ENCODE peak calls at places on chromosomes 1 and 21, in eight cellular contexts. One of them, this sample, is unnamed.

GRCh38 chr21:16193758-16194606 is 464.2 kb downstream of the USP25 start:
- DNase-seq in B cell: peak; percentile 5
- DNase-seq in progenitor cell of endocrine pancreas: no peak
- DNase-seq in fibroblast of pulmonary artery: peak; percentile 88
- DNase-seq in astrocyte of the spinal cord: peak; percentile 90
- DNase-seq in endothelial cell of umbilical vein: peak; percentile 91
- DNase-seq in breast epithelium: no peak
- DNase-seq in brain microvascular endothelial cell: peak; percentile 80
- DNase-seq in this sample: peak; percentile 73

GRCh38 chr1:53967409-53968124 is 21.4 kb downstream of the LRRC42 start:
- DNase-seq in brain microvascular endothelial cell: no peak
- DNase-seq in fibroblast of pulmonary artery: no peak
- DNase-seq in breast epithelium: no peak
- DNase-seq in astrocyte of the spinal cord: no peak
- DNase-seq in endothelial cell of umbilical vein: no peak
- DNase-seq in progenitor cell of endocrine pancreas: no peak
- DNase-seq in B cell: no peak
- DNase-seq in this sample: no peak

GRCh38 chr1:80893140-80893539 is 907.6 kb upstream of the ADGRL2 start:
- DNase-seq in astrocyte of the spinal cord: no peak
- DNase-seq in brain microvascular endothelial cell: no peak
- DNase-seq in B cell: no peak
- DNase-seq in fibroblast of pulmonary artery: peak; percentile 29
- DNase-seq in breast epithelium: no peak
- DNase-seq in progenitor cell of endocrine pancreas: no peak
- DNase-seq in endothelial cell of umbilical vein: no peak
- DNase-seq in this sample: no peak

GRCh38 chr21:30831194-30831765 is 1.7 kb upstream of the KRTAP7-1 start:
- DNase-seq in progenitor cell of endocrine pancreas: no peak
- DNase-seq in fibroblast of pulmonary artery: peak; percentile 10
- DNase-seq in astrocyte of the spinal cord: no peak
- DNase-seq in breast epithelium: no peak
- DNase-seq in brain microvascular endothelial cell: peak; percentile 8
- DNase-seq in endothelial cell of umbilical vein: no peak
- DNase-seq in B cell: peak; percentile 12
- DNase-seq in this sample: no peak

GRCh38 chr21:21806711-21807597 is 808.7 kb downstream of the NCAM2 start:
- DNase-seq in brain microvascular endothelial cell: no peak
- DNase-seq in breast epithelium: no peak
- DNase-seq in B cell: no peak
- DNase-seq in progenitor cell of endocrine pancreas: no peak
- DNase-seq in endothelial cell of umbilical vein: no peak
- DNase-seq in fibroblast of pulmonary artery: no peak
- DNase-seq in astrocyte of the spinal cord: no peak
- DNase-seq in this sample: no peak

GRCh38 chr1:199122532-199123311 is 483.9 kb downstream of the PTPRC start:
- DNase-seq in fibroblast of pulmonary artery: peak; percentile 50
- DNase-seq in progenitor cell of endocrine pancreas: no peak
- DNase-seq in endothelial cell of umbilical vein: no peak
- DNase-seq in breast epithelium: no peak
- DNase-seq in B cell: no peak
- DNase-seq in brain microvascular endothelial cell: peak; percentile 21
- DNase-seq in astrocyte of the spinal cord: peak; percentile 59
- DNase-seq in this sample: peak; percentile 67

GRCh38 chr1:31872658-31873636 is 57.1 kb upstream of the SPOCD1 start:
- DNase-seq in B cell: no peak
- DNase-seq in endothelial cell of umbilical vein: no peak
- DNase-seq in brain microvascular endothelial cell: no peak
- DNase-seq in fibroblast of pulmonary artery: peak; percentile 37
- DNase-seq in astrocyte of the spinal cord: no peak
- DNase-seq in breast epithelium: no peak
- DNase-seq in progenitor cell of endocrine pancreas: no peak
- DNase-seq in this sample: no peak

GRCh38 chr1:29323636-29324035 is 87.3 kb downstream of the PTPRU start:
- DNase-seq in endothelial cell of umbilical vein: no peak
- DNase-seq in brain microvascular endothelial cell: no peak
- DNase-seq in fibroblast of pulmonary artery: no peak
- DNase-seq in progenitor cell of endocrine pancreas: no peak
- DNase-seq in B cell: no peak
- DNase-seq in breast epithelium: no peak
- DNase-seq in astrocyte of the spinal cord: no peak
- DNase-seq in this sample: no peak

GRCh38 chr1:75092141-75092540 is 42.0 kb upstream of the LHX8 start:
- DNase-seq in brain microvascular endothelial cell: no peak
- DNase-seq in progenitor cell of endocrine pancreas: no peak
- DNase-seq in astrocyte of the spinal cord: no peak
- DNase-seq in fibroblast of pulmonary artery: no peak
- DNase-seq in endothelial cell of umbilical vein: no peak
- DNase-seq in B cell: no peak
- DNase-seq in breast epithelium: no peak
- DNase-seq in this sample: no peak

GRCh38 chr21:45990741-45991605 is 9.4 kb downstream of the COL6A1 start:
- DNase-seq in breast epithelium: peak; percentile 46
- DNase-seq in astrocyte of the spinal cord: no peak
- DNase-seq in progenitor cell of endocrine pancreas: no peak
- DNase-seq in fibroblast of pulmonary artery: no peak
- DNase-seq in endothelial cell of umbilical vein: no peak
- DNase-seq in B cell: no peak
- DNase-seq in brain microvascular endothelial cell: no peak
- DNase-seq in this sample: no peak

GRCh38 chr1:43241352-43241953 is 28.3 kb upstream of the TMEM125 start:
- DNase-seq in brain microvascular endothelial cell: peak; percentile 22
- DNase-seq in fibroblast of pulmonary artery: peak; percentile 46
- DNase-seq in breast epithelium: no peak
- DNase-seq in astrocyte of the spinal cord: peak; percentile 27
- DNase-seq in B cell: no peak
- DNase-seq in endothelial cell of umbilical vein: no peak
- DNase-seq in progenitor cell of endocrine pancreas: no peak
- DNase-seq in this sample: peak; percentile 23

GRCh38 chr1:101587749-101588148 is 350.9 kb downstream of the S1PR1 start:
- DNase-seq in fibroblast of pulmonary artery: peak; percentile 58
- DNase-seq in endothelial cell of umbilical vein: peak; percentile 76
- DNase-seq in breast epithelium: no peak
- DNase-seq in astrocyte of the spinal cord: peak; percentile 56
- DNase-seq in B cell: no peak
- DNase-seq in progenitor cell of endocrine pancreas: no peak
- DNase-seq in brain microvascular endothelial cell: peak; percentile 59
- DNase-seq in this sample: no peak

GRCh38 chr1:183989078-183989577 is 48.4 kb downstream of the COLGALT2 start:
- DNase-seq in astrocyte of the spinal cord: peak; percentile 54
- DNase-seq in B cell: no peak
- DNase-seq in brain microvascular endothelial cell: peak; percentile 83
- DNase-seq in progenitor cell of endocrine pancreas: no peak
- DNase-seq in endothelial cell of umbilical vein: no peak
- DNase-seq in fibroblast of pulmonary artery: peak; percentile 72
- DNase-seq in breast epithelium: no peak
- DNase-seq in this sample: peak; percentile 72

GRCh38 chr1:78522136-78522535 is 31.4 kb downstream of the PTGFR start:
- DNase-seq in fibroblast of pulmonary artery: no peak
- DNase-seq in endothelial cell of umbilical vein: no peak
- DNase-seq in B cell: no peak
- DNase-seq in brain microvascular endothelial cell: no peak
- DNase-seq in breast epithelium: no peak
- DNase-seq in progenitor cell of endocrine pancreas: no peak
- DNase-seq in astrocyte of the spinal cord: no peak
- DNase-seq in this sample: no peak

GRCh38 chr21:29299046-29299905 is 554 bp downstream of the BACH1 start:
- DNase-seq in breast epithelium: peak; percentile 54
- DNase-seq in fibroblast of pulmonary artery: peak; percentile 57
- DNase-seq in endothelial cell of umbilical vein: peak; percentile 68
- DNase-seq in astrocyte of the spinal cord: peak; percentile 60
- DNase-seq in progenitor cell of endocrine pancreas: no peak
- DNase-seq in B cell: peak; percentile 81
- DNase-seq in brain microvascular endothelial cell: peak; percentile 61
- DNase-seq in this sample: peak; percentile 34

GRCh38 chr1:60874703-60875102 is 207.7 kb upstream of the NFIA start:
- DNase-seq in astrocyte of the spinal cord: peak; percentile 70
- DNase-seq in breast epithelium: no peak
- DNase-seq in progenitor cell of endocrine pancreas: no peak
- DNase-seq in fibroblast of pulmonary artery: peak; percentile 79
- DNase-seq in B cell: no peak
- DNase-seq in brain microvascular endothelial cell: peak; percentile 43
- DNase-seq in endothelial cell of umbilical vein: peak; percentile 82
- DNase-seq in this sample: peak; percentile 19

GRCh38 chr1:115052454-115053083 is 22.9 kb downstream of the TSHB start:
- DNase-seq in breast epithelium: no peak
- DNase-seq in progenitor cell of endocrine pancreas: peak; percentile 48
- DNase-seq in B cell: peak; percentile 59
- DNase-seq in brain microvascular endothelial cell: peak; percentile 60
- DNase-seq in astrocyte of the spinal cord: peak; percentile 50
- DNase-seq in fibroblast of pulmonary artery: peak; percentile 55
- DNase-seq in endothelial cell of umbilical vein: peak; percentile 53
- DNase-seq in this sample: peak; percentile 39

GRCh38 chr1:19122668-19123067 is 87.4 kb downstream of the UBR4 start:
- DNase-seq in B cell: no peak
- DNase-seq in endothelial cell of umbilical vein: no peak
- DNase-seq in fibroblast of pulmonary artery: peak; percentile 6
- DNase-seq in astrocyte of the spinal cord: no peak
- DNase-seq in breast epithelium: no peak
- DNase-seq in brain microvascular endothelial cell: no peak
- DNase-seq in progenitor cell of endocrine pancreas: no peak
- DNase-seq in this sample: peak; percentile 9

GRCh38 chr1:98723574-98723973 is 62.1 kb downstream of the SNX7 start:
- DNase-seq in brain microvascular endothelial cell: no peak
- DNase-seq in fibroblast of pulmonary artery: no peak
- DNase-seq in B cell: no peak
- DNase-seq in endothelial cell of umbilical vein: no peak
- DNase-seq in breast epithelium: no peak
- DNase-seq in progenitor cell of endocrine pancreas: no peak
- DNase-seq in astrocyte of the spinal cord: no peak
- DNase-seq in this sample: no peak

GRCh38 chr1:109624215-109625010 is 4.8 kb downstream of the AMPD2 start:
- DNase-seq in astrocyte of the spinal cord: no peak
- DNase-seq in fibroblast of pulmonary artery: no peak
- DNase-seq in progenitor cell of endocrine pancreas: no peak
- DNase-seq in breast epithelium: no peak
- DNase-seq in B cell: peak; percentile 61
- DNase-seq in brain microvascular endothelial cell: no peak
- DNase-seq in endothelial cell of umbilical vein: no peak
- DNase-seq in this sample: no peak

GRCh38 chr1:210098376-210098775 is 134.2 kb upstream of the SERTAD4 start:
- DNase-seq in endothelial cell of umbilical vein: no peak
- DNase-seq in astrocyte of the spinal cord: peak; percentile 35
- DNase-seq in progenitor cell of endocrine pancreas: no peak
- DNase-seq in brain microvascular endothelial cell: no peak
- DNase-seq in fibroblast of pulmonary artery: no peak
- DNase-seq in breast epithelium: no peak
- DNase-seq in B cell: no peak
- DNase-seq in this sample: no peak

GRCh38 chr1:92577251-92577895 is 90.6 kb upstream of the GFI1 start:
- DNase-seq in fibroblast of pulmonary artery: peak; percentile 56
- DNase-seq in B cell: no peak
- DNase-seq in breast epithelium: no peak
- DNase-seq in brain microvascular endothelial cell: no peak
- DNase-seq in endothelial cell of umbilical vein: peak; percentile 51
- DNase-seq in progenitor cell of endocrine pancreas: no peak
- DNase-seq in astrocyte of the spinal cord: peak; percentile 40
- DNase-seq in this sample: peak; percentile 14

GRCh38 chr1:200150721-200151120 is 123.2 kb downstream of the NR5A2 start:
- DNase-seq in endothelial cell of umbilical vein: no peak
- DNase-seq in breast epithelium: no peak
- DNase-seq in astrocyte of the spinal cord: peak; percentile 55
- DNase-seq in brain microvascular endothelial cell: peak; percentile 26
- DNase-seq in progenitor cell of endocrine pancreas: no peak
- DNase-seq in fibroblast of pulmonary artery: peak; percentile 61
- DNase-seq in B cell: no peak
- DNase-seq in this sample: peak; percentile 80

GRCh38 chr1:162230096-162230495 is 146.6 kb downstream of the SPATA46 start:
- DNase-seq in brain microvascular endothelial cell: peak; percentile 15
- DNase-seq in astrocyte of the spinal cord: peak; percentile 21
- DNase-seq in B cell: no peak
- DNase-seq in fibroblast of pulmonary artery: peak; percentile 31
- DNase-seq in progenitor cell of endocrine pancreas: no peak
- DNase-seq in endothelial cell of umbilical vein: peak; percentile 72
- DNase-seq in breast epithelium: no peak
- DNase-seq in this sample: no peak
- TF ChIP-seq CTCF in brain microvascular endothelial cell: peak; percentile 54
- TF ChIP-seq CTCF in astrocyte of the spinal cord: peak; percentile 34
- TF ChIP-seq CTCF in B cell: no peak
- TF ChIP-seq CTCF in fibroblast of pulmonary artery: peak; percentile 17
- TF ChIP-seq CTCF in progenitor cell of endocrine pancreas: no peak
- TF ChIP-seq CTCF in endothelial cell of umbilical vein: peak; percentile 39
- TF ChIP-seq CTCF in breast epithelium: no peak
- TF ChIP-seq CTCF in this sample: peak; percentile 19

GRCh38 chr21:41664881-41665765 is 101.7 kb downstream of the RIPK4 start:
- DNase-seq in fibroblast of pulmonary artery: peak; percentile 66
- DNase-seq in B cell: no peak
- DNase-seq in brain microvascular endothelial cell: peak; percentile 68
- DNase-seq in breast epithelium: no peak
- DNase-seq in astrocyte of the spinal cord: peak; percentile 48
- DNase-seq in progenitor cell of endocrine pancreas: no peak
- DNase-seq in endothelial cell of umbilical vein: peak; percentile 18
- DNase-seq in this sample: peak; percentile 35

GRCh38 chr21:41665766-41666595 is 100.9 kb downstream of the RIPK4 start:
- DNase-seq in progenitor cell of endocrine pancreas: no peak
- DNase-seq in brain microvascular endothelial cell: no peak
- DNase-seq in endothelial cell of umbilical vein: no peak
- DNase-seq in fibroblast of pulmonary artery: no peak
- DNase-seq in astrocyte of the spinal cord: no peak
- DNase-seq in breast epithelium: no peak
- DNase-seq in B cell: no peak
- DNase-seq in this sample: no peak

GRCh38 chr21:41662161-41662560 is 104.7 kb downstream of the RIPK4 start:
- DNase-seq in fibroblast of pulmonary artery: no peak
- DNase-seq in B cell: no peak
- DNase-seq in endothelial cell of umbilical vein: no peak
- DNase-seq in progenitor cell of endocrine pancreas: no peak
- DNase-seq in brain microvascular endothelial cell: no peak
- DNase-seq in astrocyte of the spinal cord: no peak
- DNase-seq in breast epithelium: no peak
- DNase-seq in this sample: no peak

GRCh38 chr21:41662761-41663160 is 104.1 kb downstream of the RIPK4 start:
- DNase-seq in B cell: no peak
- DNase-seq in fibroblast of pulmonary artery: no peak
- DNase-seq in brain microvascular endothelial cell: no peak
- DNase-seq in breast epithelium: no peak
- DNase-seq in astrocyte of the spinal cord: no peak
- DNase-seq in endothelial cell of umbilical vein: no peak
- DNase-seq in progenitor cell of endocrine pancreas: no peak
- DNase-seq in this sample: no peak

GRCh38 chr21:41663805-41664788 is 102.8 kb downstream of the RIPK4 start:
- DNase-seq in brain microvascular endothelial cell: peak; percentile 46
- DNase-seq in astrocyte of the spinal cord: peak; percentile 14
- DNase-seq in fibroblast of pulmonary artery: peak; percentile 48
- DNase-seq in endothelial cell of umbilical vein: peak; percentile 6
- DNase-seq in B cell: no peak
- DNase-seq in progenitor cell of endocrine pancreas: no peak
- DNase-seq in breast epithelium: peak; percentile 31
- DNase-seq in this sample: no peak
- TF ChIP-seq CTCF in brain microvascular endothelial cell: no peak
- TF ChIP-seq CTCF in astrocyte of the spinal cord: no peak
- TF ChIP-seq CTCF in fibroblast of pulmonary artery: no peak
- TF ChIP-seq CTCF in endothelial cell of umbilical vein: no peak
- TF ChIP-seq CTCF in B cell: no peak
- TF ChIP-seq CTCF in progenitor cell of endocrine pancreas: peak; percentile 45
- TF ChIP-seq CTCF in breast epithelium: no peak
- TF ChIP-seq CTCF in this sample: no peak

GRCh38 chr1:23825076-23825761 is at the start of gene HMGCL:
- DNase-seq in fibroblast of pulmonary artery: peak; percentile 90
- DNase-seq in progenitor cell of endocrine pancreas: peak; percentile 78
- DNase-seq in brain microvascular endothelial cell: peak; percentile 85
- DNase-seq in breast epithelium: peak; percentile 94
- DNase-seq in B cell: peak; percentile 93
- DNase-seq in endothelial cell of umbilical vein: peak; percentile 91
- DNase-seq in astrocyte of the spinal cord: peak; percentile 91
- DNase-seq in this sample: peak; percentile 80
- TF ChIP-seq CTCF in fibroblast of pulmonary artery: no peak
- TF ChIP-seq CTCF in progenitor cell of endocrine pancreas: no peak
- TF ChIP-seq CTCF in brain microvascular endothelial cell: no peak
- TF ChIP-seq CTCF in breast epithelium: no peak
- TF ChIP-seq CTCF in B cell: no peak
- TF ChIP-seq CTCF in endothelial cell of umbilical vein: no peak
- TF ChIP-seq CTCF in astrocyte of the spinal cord: no peak
- TF ChIP-seq CTCF in this sample: no peak

GRCh38 chr1:88683848-88684481 is at the start of gene PKN2:
- DNase-seq in progenitor cell of endocrine pancreas: peak; percentile 94
- DNase-seq in breast epithelium: peak; percentile 94
- DNase-seq in B cell: peak; percentile 99
- DNase-seq in brain microvascular endothelial cell: peak; percentile 95
- DNase-seq in endothelial cell of umbilical vein: peak; percentile 100
- DNase-seq in fibroblast of pulmonary artery: peak; percentile 99
- DNase-seq in astrocyte of the spinal cord: peak; percentile 99
- DNase-seq in this sample: peak; percentile 98
- TF ChIP-seq CTCF in progenitor cell of endocrine pancreas: peak; percentile 21
- TF ChIP-seq CTCF in breast epithelium: peak; percentile 46
- TF ChIP-seq CTCF in B cell: no peak
- TF ChIP-seq CTCF in brain microvascular endothelial cell: peak; percentile 18
- TF ChIP-seq CTCF in endothelial cell of umbilical vein: peak; percentile 14
- TF ChIP-seq CTCF in fibroblast of pulmonary artery: no peak
- TF ChIP-seq CTCF in astrocyte of the spinal cord: no peak
- TF ChIP-seq CTCF in this sample: peak; percentile 49

This sample was measured in HFFc6.